ENCODE peak calls at places on chromosomes 3 and 15, in five cellular contexts. F is mucosa of descending colon; B is kidney tubule cell; J is activated naive CD8-positive, alpha-beta T cell treated with anti-CD3 and anti-CD28 coated beads for 36 hours; Z is neural crest cell. E is an unnamed sample.

GRCh38 chr3:112448939-112449338 is 50.3 kb downstream of the BTLA start:
- DNase-seq in F (no peak), B (peak), J (no peak), Z (no peak), E (no peak)

GRCh38 chr3:45936261-45936660 is 7.0 kb upstream of the CXCR6 start:
- DNase-seq in F (no peak), B (no peak), J (no peak), Z (no peak), E (no peak)

GRCh38 chr15:39788800-39789565 is 6.3 kb upstream of the FSIP1 start:
- DNase-seq in F (no peak), B (no peak), J (no peak), Z (no peak), E (no peak)

GRCh38 chr3:71446734-71447133 is 136.8 kb downstream of the FOXP1 start:
- DNase-seq in F (no peak), B (no peak), J (no peak), Z (no peak), E (no peak)

GRCh38 chr3:186869253-186870235 is 27.0 kb downstream of the ADIPOQ start:
- DNase-seq in F (no peak), B (no peak), J (no peak), Z (no peak), E (no peak)

GRCh38 chr15:99487337-99487730 is 78.5 kb upstream of the MEF2A start:
- DNase-seq in F (no peak), B (no peak), J (no peak), Z (no peak), E (no peak)

GRCh38 chr3:66822059-66823009 is 175.8 kb upstream of the KBTBD8 start:
- DNase-seq in F (peak), B (peak), J (peak), Z (peak), E (peak)

GRCh38 chr15:99424131-99424571 is 141.6 kb upstream of the MEF2A start:
- DNase-seq in F (no peak), B (no peak), J (no peak), Z (no peak), E (no peak)

GRCh38 chr3:12611117-12611516 is 52.8 kb downstream of the RAF1 start:
- DNase-seq in F (no peak), B (no peak), J (no peak), Z (no peak), E (no peak)

GRCh38 chr3:95037927-95038326 is 975.1 kb downstream of the NSUN3 start:
- DNase-seq in F (no peak), B (no peak), J (no peak), Z (no peak), E (no peak)

GRCh38 chr3:86792316-86792715 is 198.6 kb downstream of the VGLL3 start:
- DNase-seq in F (no peak), B (peak), J (no peak), Z (no peak), E (no peak)

GRCh38 chr3:10240799-10241198 is 7.5 kb upstream of the TATDN2 start:
- DNase-seq in F (no peak), B (no peak), J (no peak), Z (no peak), E (no peak)

GRCh38 chr3:172709776-172710708 is 825 bp downstream of the NCEH1 start:
- DNase-seq in F (peak), B (peak), J (no peak), Z (no peak), E (peak)

GRCh38 chr3:126309861-126310655 is 47.1 kb downstream of the KLF15 start:
- DNase-seq in F (no peak), B (no peak), J (no peak), Z (no peak), E (no peak)

GRCh38 chr15:32033186-32033890 is 3.0 kb downstream of the CHRNA7 start:
- DNase-seq in F (no peak), B (no peak), J (no peak), Z (no peak), E (no peak)

GRCh38 chr3:140521751-140522445 is 156.0 kb upstream of the TRIM42 start:
- DNase-seq in F (no peak), B (no peak), J (no peak), Z (no peak), E (no peak)

GRCh38 chr3:48747015-48747615 is 30.1 kb upstream of the IP6K2 start:
- DNase-seq in F (no peak), B (no peak), J (no peak), Z (no peak), E (no peak)

GRCh38 chr3:30707825-30708224 is 101.4 kb downstream of the TGFBR2 start:
- DNase-seq in F (no peak), B (no peak), J (no peak), Z (no peak), E (no peak)

GRCh38 chr15:58396181-58396580 is 35.6 kb upstream of the LIPC start:
- DNase-seq in F (no peak), B (peak), J (no peak), Z (no peak), E (no peak)

GRCh38 chr3:63349583-63350177 is 71.6 kb downstream of the SYNPR start:
- DNase-seq in F (no peak), B (peak), J (peak), Z (peak), E (peak)

GRCh38 chr15:71997691-71998090 is 120.3 kb downstream of the MYO9A start:
- DNase-seq in F (no peak), B (no peak), J (no peak), Z (no peak), E (no peak)

GRCh38 chr3:78398401-78398800 is 1358.5 kb downstream of the ROBO2 start:
- DNase-seq in F (no peak), B (peak), J (no peak), Z (no peak), E (no peak)

GRCh38 chr3:52845157-52845556 is 10.3 kb upstream of the MUSTN1 start:
- DNase-seq in F (no peak), B (no peak), J (no peak), Z (no peak), E (no peak)

GRCh38 chr3:43647331-43648166 is 25.7 kb upstream of the ANO10 start:
- DNase-seq in F (no peak), B (peak), J (no peak), Z (no peak), E (no peak)

GRCh38 chr15:51132384-51133139 is 37.9 kb upstream of the TNFAIP8L3 start:
- DNase-seq in F (peak), B (peak), J (no peak), Z (peak), E (peak)

E was measured in activated CD8-positive, alpha-beta T cell treated with anti-CD3 and anti-CD28 coated beads for 36 hours.